ENCODE peak calls at places on chromosomes 3 and 15, in nine cellular contexts. I is activated naive CD4-positive, alpha-beta T cell; J is cardiac septum; M is COLO829; O is NCI-H1105; S is hippocampal formation; K is amniotic epithelial cell; T is left ventricle myocardium inferior; Z is progenitor cell of endocrine pancreas. L is an unnamed sample.

GRCh38 chr3:133746722-133747086 is 511 bp downstream of the TF start:
- DNase-seq in K (no peak), I (no peak), Z (no peak), M (no peak), T (no peak), S (no peak), O (no peak), J (no peak), L (no peak)

GRCh38 chr15:68231102-68231818 is 1.7 kb upstream of the CLN6 start:
- DNase-seq in O (no peak), I (no peak), K (no peak), M (no peak), Z (no peak), S (no peak), T (no peak), J (no peak), L (no peak)

GRCh38 chr15:57235865-57236264 is 140.4 kb upstream of the CGNL1 start:
- DNase-seq in O (peak), Z (no peak), M (no peak), S (no peak), K (peak), J (no peak), T (no peak), I (no peak), L (no peak)

GRCh38 chr3:179719048-179719734 is 66.4 kb downstream of the USP13 start:
- DNase-seq in O (no peak), T (no peak), M (no peak), K (no peak), I (no peak), J (no peak), Z (no peak), S (no peak), L (no peak)

GRCh38 chr15:96047255-96047931 is 283.1 kb upstream of the NR2F2 start:
- DNase-seq in K (peak), Z (no peak), T (no peak), I (no peak), O (no peak), J (no peak), S (no peak), M (no peak), L (no peak)

GRCh38 chr15:66515901-66516322 is 10.8 kb downstream of the ZWILCH start:
- DNase-seq in S (no peak), J (no peak), O (no peak), Z (no peak), I (no peak), K (no peak), M (no peak), T (no peak), L (no peak)

GRCh38 chr3:155745795-155746550 is 1.1 kb upstream of the PLCH1 start:
- DNase-seq in J (no peak), T (no peak), M (no peak), Z (no peak), O (peak), S (no peak), I (no peak), K (no peak), L (peak)

GRCh38 chr3:16338999-16339398 is 74.0 kb downstream of the OXNAD1 start:
- DNase-seq in T (no peak), M (peak), Z (no peak), I (no peak), S (peak), J (no peak), O (no peak), K (peak), L (no peak)

GRCh38 chr15:44222478-44222877 is 27.4 kb upstream of the FRMD5 start:
- DNase-seq in T (no peak), J (no peak), O (no peak), K (no peak), M (no peak), I (no peak), S (no peak), Z (no peak), L (no peak)

GRCh38 chr3:140704733-140705132 is 26.9 kb downstream of the TRIM42 start:
- DNase-seq in K (no peak), Z (no peak), S (no peak), I (no peak), O (no peak), T (no peak), M (no peak), J (no peak), L (no peak)

GRCh38 chr3:99544819-99545281 is 93.5 kb upstream of the COL8A1 start:
- DNase-seq in J (no peak), T (peak), M (no peak), K (peak), O (no peak), I (no peak), Z (no peak), S (no peak), L (no peak)

GRCh38 chr3:142275856-142276255 is 50.5 kb upstream of the GK5 start:
- DNase-seq in Z (no peak), T (no peak), S (no peak), K (peak), I (no peak), J (no peak), M (no peak), O (no peak), L (no peak)

GRCh38 chr3:194103475-194103874 is 32.5 kb upstream of the HES1 start:
- DNase-seq in K (no peak), S (no peak), I (peak), M (no peak), O (no peak), J (no peak), T (no peak), Z (no peak), L (no peak)

GRCh38 chr3:97306226-97306625 is 458.3 kb upstream of the ARL6 start:
- DNase-seq in Z (no peak), T (no peak), K (no peak), O (no peak), J (no peak), S (no peak), I (no peak), M (no peak), L (no peak)

GRCh38 chr3:4532535-4533112 is 39.5 kb downstream of the ITPR1 start:
- DNase-seq in O (no peak), K (no peak), M (no peak), T (no peak), S (no peak), I (no peak), J (no peak), Z (no peak), L (no peak)

GRCh38 chr3:104279617-104280016 is 1087.1 kb upstream of the ALCAM start:
- DNase-seq in O (no peak), S (no peak), J (no peak), M (peak), I (no peak), K (peak), Z (no peak), T (no peak), L (no peak)

GRCh38 chr3:13608969-13609725 is 60.2 kb downstream of the FBLN2 start:
- DNase-seq in K (no peak), O (no peak), T (no peak), S (no peak), J (no peak), I (no peak), M (no peak), Z (no peak), L (no peak)